ENCODE peak calls at places on chromosomes 13 and 19, in nine cellular contexts. G, E, F, K, T, C, S, W and D are unnamed samples.

GRCh38 chr19:1942078-1942933 is 1.3 kb downstream of the CSNK1G2 start:
- DNase-seq in G (peak; percentile 74), F (no peak), E (peak; percentile 93), S (peak; percentile 75), C (peak; percentile 94), K (peak; percentile 81), W (peak; percentile 50), T (peak; percentile 82), D (peak; percentile 85)

GRCh38 chr13:25687622-25688225 is 315.9 kb downstream of the ATP8A2 start:
- DNase-seq in T (no peak), S (no peak), F (no peak), E (no peak), G (peak; percentile 37), K (no peak), C (no peak), W (peak; percentile 16), D (no peak)

GRCh38 chr19:39386557-39386956 is 4.3 kb downstream of the PAF1 start:
- DNase-seq in C (no peak), G (no peak), T (no peak), K (no peak), E (no peak), W (no peak), S (no peak), F (no peak), D (no peak)

GRCh38 chr19:49111218-49111998 is 2.8 kb upstream of the LIN7B start:
- DNase-seq in W (no peak), F (no peak), T (no peak), C (no peak), K (no peak), E (no peak), G (no peak), S (no peak), D (no peak)

GRCh38 chr19:8242212-8242821 is 33.1 kb downstream of the CERS4 start:
- DNase-seq in T (no peak), G (no peak), C (no peak), F (no peak), W (no peak), K (no peak), E (no peak), S (no peak), D (no peak)

GRCh38 chr13:77533875-77534788 is 1.4 kb upstream of the SCEL start:
- DNase-seq in G (no peak), W (no peak), E (no peak), S (no peak), K (peak; percentile 48), C (no peak), F (no peak), T (no peak), D (no peak)

GRCh38 chr13:112032186-112032835 is 34.6 kb upstream of the SOX1 start:
- DNase-seq in W (no peak), G (no peak), K (no peak), F (no peak), C (no peak), E (no peak), S (no peak), T (no peak), D (no peak)

GRCh38 chr13:114151565-114152284 is 19.3 kb upstream of the RASA3 start:
- DNase-seq in K (no peak), C (no peak), F (no peak), T (peak; percentile 85), G (no peak), E (peak; percentile 53), S (no peak), W (no peak), D (no peak)

GRCh38 chr13:78121459-78122348 is 203.1 kb upstream of the EDNRB start:
- DNase-seq in F (no peak), W (peak; percentile 6), C (peak; percentile 65), S (no peak), T (no peak), G (peak; percentile 45), K (peak; percentile 73), E (no peak), D (peak; percentile 65)

GRCh38 chr19:10769533-10770491 is 51.9 kb downstream of the DNM2 start:
- DNase-seq in T (peak; percentile 54), F (no peak), G (peak; percentile 85), C (peak; percentile 50), S (no peak), E (no peak), K (no peak), W (peak; percentile 69), D (peak; percentile 79)

GRCh38 chr19:10766681-10767201 is 48.9 kb downstream of the DNM2 start:
- DNase-seq in T (peak; percentile 57), E (peak; percentile 81), C (no peak), W (no peak), K (no peak), F (no peak), S (no peak), G (no peak), D (no peak)

GRCh38 chr19:10768936-10769335 is 51.1 kb downstream of the DNM2 start:
- DNase-seq in T (no peak), K (no peak), W (no peak), C (no peak), F (no peak), G (no peak), E (no peak), S (no peak), D (no peak)

GRCh38 chr19:10767726-10768125 is 49.8 kb downstream of the DNM2 start:
- DNase-seq in F (no peak), W (no peak), G (no peak), E (no peak), T (no peak), K (no peak), S (no peak), C (no peak), D (no peak)

GRCh38 chr19:10768369-10768768 is 50.5 kb downstream of the DNM2 start:
- DNase-seq in C (no peak), G (no peak), T (no peak), S (no peak), E (no peak), K (no peak), F (no peak), W (no peak), D (no peak)
- H3K4me1 ChIP-seq in C (no peaks in the 10 kb centered on the region), G (peaks cover 70% of the 10 kb centered on the region), T (peaks cover 8% of the 10 kb centered on the region), S (peaks cover 14% of the 10 kb centered on the region), E (peaks cover 69% of the 10 kb centered on the region), K (no peaks in the 10 kb centered on the region), F (peaks cover 34% of the 10 kb centered on the region), W (peaks cover 50% of the 10 kb centered on the region), D (peaks cover 74% of the 10 kb centered on the region)

DNA sequence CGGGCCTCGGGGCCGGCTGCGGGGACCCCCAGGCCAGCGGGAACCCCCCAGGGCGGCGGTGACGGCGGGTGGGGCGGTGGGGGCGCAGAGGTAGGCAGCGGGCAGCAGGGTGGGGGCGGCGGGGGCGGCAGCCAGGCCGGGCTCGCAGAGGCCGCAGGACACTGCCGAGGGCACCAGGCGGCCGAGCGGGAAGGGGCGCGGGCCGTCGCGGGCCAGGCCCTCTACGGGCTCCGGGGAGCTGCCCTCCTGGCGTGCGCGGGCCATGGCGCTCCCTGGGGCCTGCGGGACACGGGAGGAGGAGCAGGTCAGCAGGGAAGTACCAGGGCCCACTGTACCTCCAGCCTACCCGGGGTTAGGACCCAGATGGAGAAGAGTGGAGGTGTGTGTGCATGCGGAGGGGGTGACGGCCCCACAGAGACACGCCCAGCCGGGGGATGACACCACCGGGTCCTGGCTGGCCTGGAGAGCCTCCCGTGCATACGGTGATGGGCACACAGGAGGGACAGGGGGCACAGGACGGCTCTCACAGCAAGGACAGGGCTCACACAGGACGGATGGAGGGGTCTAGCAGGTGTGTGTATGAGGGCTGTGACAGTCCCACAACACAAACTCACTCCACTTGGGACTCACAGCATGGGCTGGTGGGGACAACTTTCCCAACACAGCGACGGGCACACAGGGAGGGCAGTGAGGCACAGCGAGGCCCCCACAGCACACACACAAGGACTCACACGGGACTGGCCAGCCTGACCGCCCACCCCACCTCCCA is 2.6 kb downstream of the BBC3 start:
- DNase-seq in T (peak; percentile 72), W (peak; percentile 44), F (no peak), C (peak; percentile 64), K (peak; percentile 19), G (no peak), S (peak; percentile 48), E (peak; percentile 89), D (no peak)
- H3K4me1 ChIP-seq in T (peaks cover 9% of the 10 kb centered on the region), W (peaks cover 26% of the 10 kb centered on the region), F (peaks cover 30% of the 10 kb centered on the region), C (peaks cover 23% of the 10 kb centered on the region), K (peaks cover 36% of the 10 kb centered on the region), G (peaks cover 49% of the 10 kb centered on the region), S (peaks cover 47% of the 10 kb centered on the region), E (peaks cover 14% of the 10 kb centered on the region), D (no peaks in the 10 kb centered on the region)

GRCh38 chr19:16458391-16459128 is 13.2 kb downstream of the EPS15L1 start:
- DNase-seq in E (no peak), C (no peak), K (no peak), G (no peak), F (no peak), W (no peak), T (peak; percentile 65), S (no peak), D (no peak)

GRCh38 chr19:16456652-16457194 is 15.0 kb downstream of the EPS15L1 start:
- DNase-seq in C (no peak), W (peak; percentile 75), E (no peak), T (no peak), S (no peak), F (no peak), G (no peak), K (no peak), D (no peak)

GRCh38 chr19:16455489-16455888 is 16.3 kb downstream of the EPS15L1 start:
- DNase-seq in C (no peak), W (no peak), S (no peak), K (no peak), E (no peak), F (no peak), T (no peak), G (no peak), D (no peak)

GRCh38 chr19:16457954-16458331 is 13.8 kb downstream of the EPS15L1 start:
- DNase-seq in C (no peak), G (no peak), W (no peak), F (no peak), K (no peak), T (no peak), S (no peak), E (no peak), D (no peak)

DNA sequence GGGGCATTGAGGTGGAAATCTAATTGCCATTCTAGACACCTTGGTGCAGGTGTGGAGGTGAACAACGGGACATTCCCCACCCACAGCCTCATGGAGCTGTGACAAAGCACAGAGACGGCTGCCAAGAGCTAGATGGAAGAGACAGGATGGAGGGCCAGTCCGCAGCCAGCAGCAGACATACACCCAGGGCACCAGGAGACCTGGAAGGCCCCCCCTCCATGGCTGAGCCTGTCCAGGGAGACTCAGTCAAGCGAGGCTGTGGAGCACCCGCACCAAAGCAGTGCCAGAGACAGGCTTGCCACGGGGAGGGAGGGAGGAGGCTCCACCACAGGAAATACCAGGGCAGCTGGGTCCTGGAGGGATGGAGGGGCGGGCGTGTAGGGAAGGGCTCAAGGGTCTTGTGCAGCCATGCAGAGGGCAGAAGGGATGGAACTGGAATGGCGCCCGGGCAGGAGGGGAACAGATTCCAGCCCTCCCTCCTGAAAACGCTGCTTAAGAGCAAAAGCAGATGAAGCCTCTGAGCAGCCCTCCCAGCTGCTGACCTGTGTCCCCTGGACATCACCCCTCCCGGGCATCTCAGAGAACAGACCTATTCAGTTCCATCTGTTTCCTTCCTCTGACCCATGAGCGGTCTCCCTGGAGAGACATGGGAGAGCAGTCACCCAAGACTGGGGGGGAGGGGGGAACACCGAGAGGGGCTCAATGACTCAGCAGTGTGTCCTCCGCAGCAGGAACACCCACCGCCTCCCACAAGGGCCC is 14.4 kb downstream of the EPS15L1 start:
- DNase-seq in W (no peak), G (peak; percentile 38), E (peak; percentile 89), S (no peak), C (peak; percentile 23), T (no peak), F (no peak), K (no peak), D (no peak)
- H3K4me1 ChIP-seq in W (peaks cover 95% of the 10 kb centered on the region), G (peaks cover 91% of the 10 kb centered on the region), E (peaks cover 38% of the 10 kb centered on the region), S (peaks cover 36% of the 10 kb centered on the region), C (peaks cover 22% of the 10 kb centered on the region), T (peaks cover 16% of the 10 kb centered on the region), F (peaks cover 12% of the 10 kb centered on the region), K (no peaks in the 10 kb centered on the region), D (peaks cover 95% of the 10 kb centered on the region)

GRCh38 chr19:14544047-14544446 is 14.7 kb downstream of the TECR start:
- DNase-seq in S (no peak), C (no peak), W (no peak), T (no peak), E (no peak), K (no peak), F (no peak), G (no peak), D (no peak)
- H3K4me1 ChIP-seq in S (no peaks in the 10 kb centered on the region), C (no peaks in the 10 kb centered on the region), W (peaks cover 21% of the 10 kb centered on the region), T (no peaks in the 10 kb centered on the region), E (peaks cover 11% of the 10 kb centered on the region), K (no peaks in the 10 kb centered on the region), F (no peaks in the 10 kb centered on the region), G (peaks cover 28% of the 10 kb centered on the region), D (no peaks in the 10 kb centered on the region)